ENCODE peak calls at places on chromosomes 5 and 9, in ten cellular contexts. One of them, this sample, is unnamed.

GRCh38 chr9:128610889-128611288 is 45.8 kb downstream of the DYNC2I2 start:
- DNase-seq in effector memory CD8-positive, alpha-beta T cell: no peak
- DNase-seq in stimulated activated CD4-positive, alpha-beta T cell treated with anti-CD3 and anti-CD28 coated beads, Interleukin-4, amount 100 ng/mL, for 1 hour: no peak
- DNase-seq in HCT116: no peak
- DNase-seq in AG20443: no peak
- DNase-seq in SK-N-SH: no peak
- DNase-seq in GM18507: no peak
- DNase-seq in left ventricle myocardium inferior: no peak
- DNase-seq in astrocyte of the spinal cord: no peak
- DNase-seq in AG04449: no peak
- DNase-seq in this sample: no peak

GRCh38 chr9:72185561-72185960 is 36.3 kb downstream of the GDA start:
- DNase-seq in stimulated activated CD4-positive, alpha-beta T cell treated with anti-CD3 and anti-CD28 coated beads, Interleukin-4, amount 100 ng/mL, for 1 hour: no peak
- DNase-seq in AG04449: no peak
- DNase-seq in AG20443: no peak
- DNase-seq in SK-N-SH: no peak
- DNase-seq in effector memory CD8-positive, alpha-beta T cell: no peak
- DNase-seq in GM18507: no peak
- DNase-seq in HCT116: no peak
- DNase-seq in astrocyte of the spinal cord: no peak
- DNase-seq in left ventricle myocardium inferior: no peak
- DNase-seq in this sample: peak; percentile 19

GRCh38 chr9:126880947-126881332 is 20.5 kb downstream of the ZBTB34 start:
- DNase-seq in AG04449: no peak
- DNase-seq in stimulated activated CD4-positive, alpha-beta T cell treated with anti-CD3 and anti-CD28 coated beads, Interleukin-4, amount 100 ng/mL, for 1 hour: no peak
- DNase-seq in HCT116: no peak
- DNase-seq in SK-N-SH: no peak
- DNase-seq in left ventricle myocardium inferior: no peak
- DNase-seq in GM18507: no peak
- DNase-seq in effector memory CD8-positive, alpha-beta T cell: no peak
- DNase-seq in AG20443: no peak
- DNase-seq in astrocyte of the spinal cord: no peak
- DNase-seq in this sample: no peak

GRCh38 chr9:89879711-89880110 is 274.9 kb downstream of the GADD45G start:
- DNase-seq in SK-N-SH: no peak
- DNase-seq in GM18507: no peak
- DNase-seq in HCT116: no peak
- DNase-seq in stimulated activated CD4-positive, alpha-beta T cell treated with anti-CD3 and anti-CD28 coated beads, Interleukin-4, amount 100 ng/mL, for 1 hour: no peak
- DNase-seq in astrocyte of the spinal cord: no peak
- DNase-seq in AG04449: no peak
- DNase-seq in left ventricle myocardium inferior: peak; percentile 76
- DNase-seq in AG20443: no peak
- DNase-seq in effector memory CD8-positive, alpha-beta T cell: no peak
- DNase-seq in this sample: no peak

GRCh38 chr9:137480686-137481683 is 21.9 kb upstream of the NSMF start:
- DNase-seq in AG04449: no peak
- DNase-seq in GM18507: no peak
- DNase-seq in effector memory CD8-positive, alpha-beta T cell: no peak
- DNase-seq in astrocyte of the spinal cord: no peak
- DNase-seq in stimulated activated CD4-positive, alpha-beta T cell treated with anti-CD3 and anti-CD28 coated beads, Interleukin-4, amount 100 ng/mL, for 1 hour: no peak
- DNase-seq in SK-N-SH: no peak
- DNase-seq in HCT116: no peak
- DNase-seq in AG20443: no peak
- DNase-seq in left ventricle myocardium inferior: no peak
- DNase-seq in this sample: no peak

GRCh38 chr5:119682372-119682771 is 53.0 kb downstream of the FAM170A start:
- DNase-seq in effector memory CD8-positive, alpha-beta T cell: no peak
- DNase-seq in AG20443: no peak
- DNase-seq in left ventricle myocardium inferior: no peak
- DNase-seq in astrocyte of the spinal cord: no peak
- DNase-seq in stimulated activated CD4-positive, alpha-beta T cell treated with anti-CD3 and anti-CD28 coated beads, Interleukin-4, amount 100 ng/mL, for 1 hour: no peak
- DNase-seq in AG04449: no peak
- DNase-seq in SK-N-SH: no peak
- DNase-seq in HCT116: no peak
- DNase-seq in GM18507: no peak
- DNase-seq in this sample: no peak

GRCh38 chr9:5518061-5518936 is 8.0 kb downstream of the PDCD1LG2 start:
- DNase-seq in AG20443: peak; percentile 68
- DNase-seq in stimulated activated CD4-positive, alpha-beta T cell treated with anti-CD3 and anti-CD28 coated beads, Interleukin-4, amount 100 ng/mL, for 1 hour: no peak
- DNase-seq in effector memory CD8-positive, alpha-beta T cell: no peak
- DNase-seq in HCT116: no peak
- DNase-seq in GM18507: no peak
- DNase-seq in SK-N-SH: no peak
- DNase-seq in AG04449: no peak
- DNase-seq in left ventricle myocardium inferior: no peak
- DNase-seq in astrocyte of the spinal cord: no peak
- DNase-seq in this sample: no peak

GRCh38 chr5:109707531-109707930 is 17.8 kb downstream of the MAN2A1 start:
- DNase-seq in astrocyte of the spinal cord: no peak
- DNase-seq in stimulated activated CD4-positive, alpha-beta T cell treated with anti-CD3 and anti-CD28 coated beads, Interleukin-4, amount 100 ng/mL, for 1 hour: no peak
- DNase-seq in GM18507: no peak
- DNase-seq in AG04449: no peak
- DNase-seq in left ventricle myocardium inferior: no peak
- DNase-seq in AG20443: no peak
- DNase-seq in effector memory CD8-positive, alpha-beta T cell: no peak
- DNase-seq in HCT116: no peak
- DNase-seq in SK-N-SH: no peak
- DNase-seq in this sample: no peak

GRCh38 chr9:33787839-33788238 is 7.5 kb upstream of the PRSS3 start:
- DNase-seq in astrocyte of the spinal cord: no peak
- DNase-seq in HCT116: no peak
- DNase-seq in SK-N-SH: no peak
- DNase-seq in stimulated activated CD4-positive, alpha-beta T cell treated with anti-CD3 and anti-CD28 coated beads, Interleukin-4, amount 100 ng/mL, for 1 hour: no peak
- DNase-seq in AG04449: no peak
- DNase-seq in GM18507: no peak
- DNase-seq in AG20443: no peak
- DNase-seq in left ventricle myocardium inferior: peak; percentile 23
- DNase-seq in effector memory CD8-positive, alpha-beta T cell: no peak
- DNase-seq in this sample: no peak

GRCh38 chr9:136854842-136855460 is 2.8 kb downstream of the MAMDC4 start:
- DNase-seq in astrocyte of the spinal cord: no peak
- DNase-seq in effector memory CD8-positive, alpha-beta T cell: no peak
- DNase-seq in SK-N-SH: no peak
- DNase-seq in AG20443: no peak
- DNase-seq in AG04449: no peak
- DNase-seq in HCT116: no peak
- DNase-seq in left ventricle myocardium inferior: peak; percentile 13
- DNase-seq in GM18507: no peak
- DNase-seq in stimulated activated CD4-positive, alpha-beta T cell treated with anti-CD3 and anti-CD28 coated beads, Interleukin-4, amount 100 ng/mL, for 1 hour: no peak
- DNase-seq in this sample: no peak

GRCh38 chr9:2055203-2055658 is 40.1 kb downstream of the SMARCA2 start:
- DNase-seq in AG04449: no peak
- DNase-seq in stimulated activated CD4-positive, alpha-beta T cell treated with anti-CD3 and anti-CD28 coated beads, Interleukin-4, amount 100 ng/mL, for 1 hour: no peak
- DNase-seq in SK-N-SH: no peak
- DNase-seq in left ventricle myocardium inferior: no peak
- DNase-seq in HCT116: no peak
- DNase-seq in GM18507: no peak
- DNase-seq in effector memory CD8-positive, alpha-beta T cell: no peak
- DNase-seq in astrocyte of the spinal cord: peak; percentile 66
- DNase-seq in AG20443: peak; percentile 42
- DNase-seq in this sample: peak; percentile 21

GRCh38 chr5:39156082-39156481 is 63.3 kb downstream of the FYB1 start:
- DNase-seq in left ventricle myocardium inferior: no peak
- DNase-seq in HCT116: no peak
- DNase-seq in AG20443: no peak
- DNase-seq in effector memory CD8-positive, alpha-beta T cell: no peak
- DNase-seq in stimulated activated CD4-positive, alpha-beta T cell treated with anti-CD3 and anti-CD28 coated beads, Interleukin-4, amount 100 ng/mL, for 1 hour: no peak
- DNase-seq in AG04449: no peak
- DNase-seq in astrocyte of the spinal cord: no peak
- DNase-seq in GM18507: no peak
- DNase-seq in SK-N-SH: no peak
- DNase-seq in this sample: no peak

GRCh38 chr5:175745212-175745611 is 87.3 kb downstream of the HRH2 start:
- DNase-seq in stimulated activated CD4-positive, alpha-beta T cell treated with anti-CD3 and anti-CD28 coated beads, Interleukin-4, amount 100 ng/mL, for 1 hour: no peak
- DNase-seq in GM18507: no peak
- DNase-seq in astrocyte of the spinal cord: no peak
- DNase-seq in effector memory CD8-positive, alpha-beta T cell: no peak
- DNase-seq in HCT116: no peak
- DNase-seq in AG20443: no peak
- DNase-seq in left ventricle myocardium inferior: no peak
- DNase-seq in AG04449: no peak
- DNase-seq in SK-N-SH: no peak
- DNase-seq in this sample: peak; percentile 15

GRCh38 chr5:135062216-135063055 is 28.4 kb upstream of the PITX1 start:
- DNase-seq in SK-N-SH: no peak
- DNase-seq in stimulated activated CD4-positive, alpha-beta T cell treated with anti-CD3 and anti-CD28 coated beads, Interleukin-4, amount 100 ng/mL, for 1 hour: no peak
- DNase-seq in AG04449: no peak
- DNase-seq in astrocyte of the spinal cord: no peak
- DNase-seq in effector memory CD8-positive, alpha-beta T cell: no peak
- DNase-seq in AG20443: no peak
- DNase-seq in HCT116: no peak
- DNase-seq in GM18507: no peak
- DNase-seq in left ventricle myocardium inferior: no peak
- DNase-seq in this sample: no peak

GRCh38 chr9:99419099-99419498 is 197.0 kb downstream of the SEC61B start:
- DNase-seq in HCT116: no peak
- DNase-seq in astrocyte of the spinal cord: no peak
- DNase-seq in AG04449: no peak
- DNase-seq in GM18507: no peak
- DNase-seq in stimulated activated CD4-positive, alpha-beta T cell treated with anti-CD3 and anti-CD28 coated beads, Interleukin-4, amount 100 ng/mL, for 1 hour: no peak
- DNase-seq in effector memory CD8-positive, alpha-beta T cell: no peak
- DNase-seq in left ventricle myocardium inferior: no peak
- DNase-seq in AG20443: no peak
- DNase-seq in SK-N-SH: peak; percentile 42
- DNase-seq in this sample: no peak

GRCh38 chr5:96876292-96876850 is at the start of gene ERAP2:
- DNase-seq in AG20443: peak; percentile 50
- DNase-seq in GM18507: peak; percentile 23
- DNase-seq in effector memory CD8-positive, alpha-beta T cell: no peak
- DNase-seq in left ventricle myocardium inferior: no peak
- DNase-seq in SK-N-SH: no peak
- DNase-seq in HCT116: no peak
- DNase-seq in stimulated activated CD4-positive, alpha-beta T cell treated with anti-CD3 and anti-CD28 coated beads, Interleukin-4, amount 100 ng/mL, for 1 hour: no peak
- DNase-seq in AG04449: no peak
- DNase-seq in astrocyte of the spinal cord: peak; percentile 76
- DNase-seq in this sample: peak; percentile 67

GRCh38 chr9:17928228-17928627 is 349.4 kb downstream of the SH3GL2 start:
- DNase-seq in stimulated activated CD4-positive, alpha-beta T cell treated with anti-CD3 and anti-CD28 coated beads, Interleukin-4, amount 100 ng/mL, for 1 hour: no peak
- DNase-seq in astrocyte of the spinal cord: no peak
- DNase-seq in effector memory CD8-positive, alpha-beta T cell: no peak
- DNase-seq in HCT116: no peak
- DNase-seq in SK-N-SH: no peak
- DNase-seq in AG04449: no peak
- DNase-seq in GM18507: no peak
- DNase-seq in left ventricle myocardium inferior: no peak
- DNase-seq in AG20443: no peak
- DNase-seq in this sample: no peak

GRCh38 chr5:92599217-92599810 is 981.7 kb downstream of the NR2F1-AS1 start:
- DNase-seq in astrocyte of the spinal cord: no peak
- DNase-seq in AG04449: no peak
- DNase-seq in SK-N-SH: no peak
- DNase-seq in effector memory CD8-positive, alpha-beta T cell: no peak
- DNase-seq in stimulated activated CD4-positive, alpha-beta T cell treated with anti-CD3 and anti-CD28 coated beads, Interleukin-4, amount 100 ng/mL, for 1 hour: no peak
- DNase-seq in HCT116: no peak
- DNase-seq in AG20443: no peak
- DNase-seq in GM18507: no peak
- DNase-seq in left ventricle myocardium inferior: no peak
- DNase-seq in this sample: no peak

GRCh38 chr5:378301-378891 is 56.9 kb downstream of the AHRR start:
- DNase-seq in effector memory CD8-positive, alpha-beta T cell: no peak
- DNase-seq in GM18507: no peak
- DNase-seq in AG04449: no peak
- DNase-seq in SK-N-SH: peak; percentile 4
- DNase-seq in left ventricle myocardium inferior: no peak
- DNase-seq in stimulated activated CD4-positive, alpha-beta T cell treated with anti-CD3 and anti-CD28 coated beads, Interleukin-4, amount 100 ng/mL, for 1 hour: peak; percentile 51
- DNase-seq in HCT116: no peak
- DNase-seq in AG20443: no peak
- DNase-seq in astrocyte of the spinal cord: peak; percentile 62
- DNase-seq in this sample: peak; percentile 79

GRCh38 chr9:135418161-135418560 is 61.4 kb upstream of the PPP1R26 start:
- DNase-seq in effector memory CD8-positive, alpha-beta T cell: no peak
- DNase-seq in HCT116: no peak
- DNase-seq in astrocyte of the spinal cord: no peak
- DNase-seq in SK-N-SH: no peak
- DNase-seq in stimulated activated CD4-positive, alpha-beta T cell treated with anti-CD3 and anti-CD28 coated beads, Interleukin-4, amount 100 ng/mL, for 1 hour: no peak
- DNase-seq in left ventricle myocardium inferior: no peak
- DNase-seq in GM18507: no peak
- DNase-seq in AG04449: no peak
- DNase-seq in AG20443: no peak
- DNase-seq in this sample: no peak

GRCh38 chr5:99034336-99034735 is 105.5 kb upstream of the CHD1 start:
- DNase-seq in AG04449: no peak
- DNase-seq in effector memory CD8-positive, alpha-beta T cell: no peak
- DNase-seq in AG20443: no peak
- DNase-seq in left ventricle myocardium inferior: no peak
- DNase-seq in SK-N-SH: no peak
- DNase-seq in GM18507: no peak
- DNase-seq in stimulated activated CD4-positive, alpha-beta T cell treated with anti-CD3 and anti-CD28 coated beads, Interleukin-4, amount 100 ng/mL, for 1 hour: no peak
- DNase-seq in HCT116: no peak
- DNase-seq in astrocyte of the spinal cord: peak; percentile 35
- DNase-seq in this sample: no peak